ENCODE peak calls at places on chromosome 17, in seven cellular contexts. F, D, G, U, X, J and T are unnamed samples.

GRCh38 chr17:72515291-72516065 is 394.7 kb downstream of the SOX9 start:
- DNase-seq in F (peak), D (no peak), G (peak), U (no peak), X (no peak), J (peak), T (no peak)

GRCh38 chr17:36550491-36551417 is 6.0 kb downstream of the GGNBP2 start:
- DNase-seq in F (no peak), D (no peak), G (no peak), U (no peak), X (no peak), J (no peak), T (no peak)

GRCh38 chr17:48472485-48473281 is 42.7 kb upstream of the SKAP1 start:
- DNase-seq in F (no peak), D (no peak), G (no peak), U (no peak), X (peak), J (peak), T (no peak)

GRCh38 chr17:6215071-6216035 is 145.2 kb downstream of the WSCD1 start:
- DNase-seq in F (no peak), D (no peak), G (no peak), U (no peak), X (no peak), J (no peak), T (no peak)

GRCh38 chr17:74601944-74602572 is 10.0 kb upstream of the CD300LD start:
- DNase-seq in F (no peak), D (peak), G (peak), U (peak), X (no peak), J (peak), T (no peak)

GRCh38 chr17:39791296-39791992 is 53.7 kb downstream of the GRB7 start:
- DNase-seq in F (no peak), D (no peak), G (no peak), U (no peak), X (no peak), J (no peak), T (no peak)

GRCh38 chr17:19362293-19363113 is at the start of gene B9D1:
- DNase-seq in F (peak), D (peak), G (peak), U (peak), X (peak), J (peak), T (peak)

GRCh38 chr17:64638552-64639198 is 23.4 kb downstream of the SMURF2 start:
- DNase-seq in F (no peak), D (no peak), G (no peak), U (no peak), X (no peak), J (peak), T (no peak)

GRCh38 chr17:17567114-17567513 is 24.4 kb downstream of the PEMT start:
- DNase-seq in F (no peak), D (no peak), G (no peak), U (no peak), X (no peak), J (no peak), T (no peak)

GRCh38 chr17:7281953-7282751 is 634 bp downstream of the SLC2A4 start:
- DNase-seq in F (no peak), D (no peak), G (no peak), U (no peak), X (no peak), J (no peak), T (no peak)

GRCh38 chr17:17227608-17228520 is 9.1 kb downstream of the FLCN start:
- DNase-seq in F (no peak), D (peak), G (no peak), U (no peak), X (no peak), J (no peak), T (peak)

GRCh38 chr17:6660765-6661463 is 9.4 kb downstream of the C17orf100 start:
- DNase-seq in F (no peak), D (no peak), G (no peak), U (no peak), X (no peak), J (no peak), T (no peak)

GRCh38 chr17:18100616-18101015 is 7.9 kb upstream of the MYO15A start:
- DNase-seq in F (no peak), D (no peak), G (no peak), U (no peak), X (no peak), J (no peak), T (peak)

GRCh38 chr17:2218426-2218825 is 85.2 kb downstream of the SMG6 start:
- DNase-seq in F (no peak), D (no peak), G (no peak), U (no peak), X (peak), J (no peak), T (no peak)

GRCh38 chr17:73841431-73842060 is 197.3 kb upstream of the SDK2 start:
- DNase-seq in F (no peak), D (peak), G (peak), U (peak), X (no peak), J (peak), T (no peak)

GRCh38 chr17:79702071-79702470 is 28.7 kb upstream of the ENPP7 start:
- DNase-seq in F (no peak), D (peak), G (no peak), U (no peak), X (no peak), J (no peak), T (no peak)

GRCh38 chr17:40060887-40061480 is 1.8 kb upstream of the THRA start:
- DNase-seq in F (no peak), D (no peak), G (no peak), U (no peak), X (no peak), J (no peak), T (no peak)

GRCh38 chr17:79810138-79811027 is 13.5 kb upstream of the CBX8 start:
- DNase-seq in F (peak), D (peak), G (peak), U (peak), X (peak), J (peak), T (peak)

GRCh38 chr17:72421128-72422092 is 300.6 kb downstream of the SOX9 start:
- DNase-seq in F (peak), D (peak), G (peak), U (peak), X (peak), J (peak), T (no peak)

GRCh38 chr17:58189436-58190146 is 2.9 kb upstream of the EPX start:
- DNase-seq in F (no peak), D (peak), G (peak), U (no peak), X (peak), J (peak), T (no peak)

GRCh38 chr17:7774037-7774659 is 56.6 kb downstream of the DNAH2 start:
- DNase-seq in F (no peak), D (no peak), G (peak), U (no peak), X (peak), J (peak), T (peak)

GRCh38 chr17:48634446-48635208 is 8.5 kb upstream of the HOXB9 start:
- DNase-seq in F (no peak), D (no peak), G (no peak), U (peak), X (no peak), J (no peak), T (no peak)

GRCh38 chr17:67879662-67880061 is 54.4 kb downstream of the BPTF start:
- DNase-seq in F (no peak), D (peak), G (no peak), U (no peak), X (no peak), J (no peak), T (no peak)

GRCh38 chr17:70313450-70313849 is 144.1 kb downstream of the KCNJ2 start:
- DNase-seq in F (no peak), D (no peak), G (peak), U (no peak), X (no peak), J (peak), T (no peak)

GRCh38 chr17:34386925-34387550 is 24.0 kb upstream of the CCL1 start:
- DNase-seq in F (no peak), D (no peak), G (peak), U (no peak), X (no peak), J (peak), T (no peak)

GRCh38 chr17:64781394-64781793 is 119.3 kb upstream of the SMURF2 start:
- DNase-seq in F (no peak), D (no peak), G (no peak), U (peak), X (peak), J (peak), T (peak)

GRCh38 chr17:38428643-38429371 is 543 bp downstream of the ARHGAP23 start:
- DNase-seq in F (peak), D (no peak), G (peak), U (peak), X (no peak), J (peak), T (peak)

GRCh38 chr17:1916339-1916738 is 86.5 kb downstream of the RPA1 start:
- DNase-seq in F (no peak), D (no peak), G (no peak), U (no peak), X (no peak), J (no peak), T (peak)

GRCh38 chr17:66330646-66331037 is 28.2 kb downstream of the PRKCA start:
- DNase-seq in F (no peak), D (peak), G (no peak), U (no peak), X (no peak), J (no peak), T (no peak)

GRCh38 chr17:20926532-20926931 is 116.3 kb downstream of the USP22 start:
- DNase-seq in F (no peak), D (no peak), G (peak), U (no peak), X (peak), J (peak), T (no peak)

GRCh38 chr17:49120166-49120565 is 12.4 kb upstream of the B4GALNT2 start:
- DNase-seq in F (no peak), D (no peak), G (no peak), U (peak), X (no peak), J (no peak), T (no peak)

GRCh38 chr17:47145351-47145750 is 43.7 kb downstream of the CDC27 start:
- DNase-seq in F (no peak), D (no peak), G (no peak), U (no peak), X (no peak), J (no peak), T (no peak)

GRCh38 chr17:42136654-42137051 is 14.0 kb downstream of the HSPB9 start:
- DNase-seq in F (no peak), D (no peak), G (no peak), U (no peak), X (no peak), J (no peak), T (no peak)

GRCh38 chr17:35162755-35163154 is 15.1 kb downstream of the UNC45B start:
- DNase-seq in F (no peak), D (no peak), G (no peak), U (no peak), X (no peak), J (no peak), T (no peak)

GRCh38 chr17:48074322-48075054 is 26.3 kb downstream of the NFE2L1 start:
- DNase-seq in F (peak), D (peak), G (peak), U (peak), X (peak), J (peak), T (peak)

GRCh38 chr17:48012151-48012520 is 25.5 kb downstream of the COPZ2 start:
- DNase-seq in F (peak), D (peak), G (no peak), U (peak), X (no peak), J (peak), T (no peak)

GRCh38 chr17:46038414-46038813 is 39.4 kb downstream of the STH start:
- DNase-seq in F (no peak), D (no peak), G (no peak), U (no peak), X (peak), J (no peak), T (no peak)

GRCh38 chr17:12959441-12959840 is 58.4 kb downstream of the ELAC2 start:
- DNase-seq in F (no peak), D (no peak), G (peak), U (no peak), X (no peak), J (peak), T (no peak)

GRCh38 chr17:76557368-76558209 is 17.7 kb downstream of the PRCD start:
- DNase-seq in F (peak), D (peak), G (peak), U (peak), X (peak), J (peak), T (peak)
- TF ChIP-seq CTCF in F (no peak), D (peak), G (peak), U (peak), X (peak), J (peak), T (peak)

DNA sequence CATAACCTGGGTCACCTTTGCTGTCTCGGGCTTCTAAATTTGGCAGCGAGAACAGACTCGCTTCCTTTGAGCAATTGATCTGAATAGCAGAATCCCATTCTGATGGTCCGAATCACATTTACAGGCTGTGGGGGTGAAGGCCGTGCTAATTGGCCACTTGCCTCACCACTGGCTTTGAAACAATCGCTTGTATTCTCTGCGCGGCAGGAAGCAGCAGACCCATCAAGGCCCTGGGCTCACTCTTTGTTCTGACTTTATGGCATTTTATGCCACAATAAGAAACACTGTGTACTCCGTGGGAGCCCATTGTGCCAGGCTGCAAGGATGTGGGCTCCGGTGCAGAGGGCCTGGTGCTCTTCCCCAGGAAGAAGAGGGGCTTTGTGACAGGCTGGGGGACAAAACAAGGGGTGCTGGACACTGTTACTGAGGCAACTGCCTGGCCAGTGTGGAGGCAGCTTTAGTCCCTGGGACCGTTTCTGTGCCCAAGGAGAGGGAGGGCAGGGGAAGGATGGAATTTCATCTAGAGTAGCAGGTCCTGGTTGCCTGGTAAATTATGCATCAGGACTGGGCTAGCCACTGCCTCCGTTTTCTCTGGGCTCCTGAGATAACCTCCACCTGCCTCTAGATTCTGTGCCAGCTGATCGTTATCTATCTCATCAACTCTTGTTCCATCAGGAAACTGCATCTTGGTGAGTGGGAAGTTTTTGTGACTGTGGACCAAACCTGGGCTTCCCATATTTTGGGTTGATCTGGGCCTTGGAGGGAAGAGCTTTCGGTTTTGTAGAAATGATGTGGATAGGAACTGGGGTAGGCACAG is 78.5 kb downstream of the MRC2 start:
- DNase-seq in F (no peak), D (no peak), G (no peak), U (no peak), X (peak), J (peak), T (peak)
- H3K4me3 ChIP-seq in F (no peak), D (no peak), G (no peak), U (no peak), X (peak), J (peak), T (no peak)

DNA sequence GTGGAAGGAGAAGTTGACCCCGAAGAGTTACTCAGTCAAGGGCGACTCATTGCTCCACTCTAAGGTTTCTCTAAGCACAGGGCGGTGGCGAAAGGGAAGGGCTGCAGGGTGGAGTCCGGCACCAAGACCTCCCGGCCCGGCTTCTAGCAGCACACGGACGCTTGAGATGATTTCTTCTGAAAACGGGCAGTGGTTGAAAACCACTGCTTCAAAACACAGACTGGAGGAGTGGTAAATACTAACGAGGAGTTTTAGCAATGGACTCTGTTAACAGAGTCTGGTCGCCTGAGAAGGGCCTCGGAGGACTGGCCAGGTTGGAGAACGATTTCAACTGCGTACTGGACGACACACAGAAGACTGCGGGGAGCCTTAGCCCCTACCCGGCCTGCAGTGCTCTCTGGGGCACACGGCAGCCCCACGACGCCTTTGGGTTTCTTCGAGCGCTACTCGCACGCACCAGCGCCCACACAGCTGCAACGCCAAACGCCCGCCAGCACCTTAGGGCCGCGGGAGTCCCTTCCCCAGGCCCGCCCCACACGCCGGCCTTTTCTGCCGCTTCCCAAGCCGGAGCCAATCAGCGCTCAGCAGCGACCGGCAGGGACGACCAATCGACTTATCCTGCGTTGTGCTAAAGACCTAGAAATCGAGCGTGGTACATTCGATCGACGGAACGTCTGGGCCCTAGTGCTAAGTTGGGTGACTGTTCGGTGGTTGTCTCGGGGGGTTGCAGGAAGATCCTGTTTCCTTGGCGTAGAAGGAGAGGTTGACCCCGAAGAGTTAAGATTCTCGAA is 14.4 kb upstream of the CA4 start:
- DNase-seq in F (peak), D (peak), G (peak), U (peak), X (peak), J (peak), T (peak)
- H3K27ac ChIP-seq in F (peak), D (peak), G (peak), U (peak), X (no peak), J (peak), T (no peak)

GRCh38 chr17:44636562-44636961 is 19.7 kb upstream of the MEIOC start:
- DNase-seq in F (no peak), D (peak), G (peak), U (no peak), X (peak), J (peak), T (no peak)
- TF ChIP-seq CTCF in F (no peak), D (peak), G (peak), U (peak), X (peak), J (peak), T (peak)

DNA sequence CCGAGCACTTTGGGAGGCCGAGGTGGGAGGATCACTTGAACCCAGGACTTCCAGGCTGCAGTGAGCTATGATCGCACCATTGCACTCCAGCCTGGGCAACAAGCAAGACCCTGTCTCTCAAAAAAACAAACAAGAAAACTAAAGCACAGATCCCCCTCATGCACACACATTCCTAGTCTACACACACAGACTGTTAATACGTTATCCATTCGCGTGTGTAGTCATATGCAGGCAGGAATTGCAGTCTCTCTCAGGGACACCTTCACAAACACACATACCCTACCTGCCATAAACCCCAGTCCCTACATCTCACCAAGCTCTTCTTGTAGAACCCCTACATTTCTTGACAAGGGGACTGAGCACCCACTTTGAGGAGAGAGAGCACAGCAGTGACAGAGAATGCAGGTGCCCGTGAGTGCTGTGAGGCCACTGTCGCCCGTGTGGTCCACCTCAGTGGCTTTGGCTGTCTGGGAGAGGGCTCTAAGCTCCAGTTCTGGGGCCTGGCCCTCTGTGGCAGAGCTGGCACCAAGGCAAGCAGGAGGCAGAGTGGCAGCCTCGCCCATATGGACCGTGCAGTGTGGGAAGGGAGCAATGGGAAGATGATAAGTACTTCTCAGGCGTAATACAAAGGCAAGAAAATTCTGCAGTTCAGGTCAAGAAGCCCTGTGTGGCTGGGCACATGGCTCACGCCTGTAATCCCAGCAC is 59.0 kb upstream of the RPH3AL start:
- DNase-seq in F (no peak), D (no peak), G (no peak), U (no peak), X (no peak), J (no peak), T (no peak)
- H3K4me3 ChIP-seq in F (no peak), D (peak), G (no peak), U (no peak), X (peak), J (peak), T (no peak)

GRCh38 chr17:29216181-29216580 is 30.5 kb upstream of the CRYBA1 start:
- DNase-seq in F (no peak), D (no peak), G (no peak), U (no peak), X (no peak), J (no peak), T (no peak)
- H3K27ac ChIP-seq in F (no peak), D (no peak), G (no peak), U (no peak), X (no peak), J (no peak), T (no peak)

GRCh38 chr17:82403662-82404660 is 14.2 kb upstream of the HEXD start:
- DNase-seq in F (no peak), D (no peak), G (no peak), U (no peak), X (no peak), J (no peak), T (no peak)

GRCh38 chr17:82405051-82405450 is 13.1 kb upstream of the HEXD start:
- DNase-seq in F (no peak), D (no peak), G (no peak), U (no peak), X (no peak), J (no peak), T (no peak)

GRCh38 chr17:82400206-82400605 is 17.9 kb upstream of the HEXD start:
- DNase-seq in F (no peak), D (no peak), G (peak), U (no peak), X (no peak), J (peak), T (no peak)

GRCh38 chr17:82400830-82401229 is 17.3 kb upstream of the HEXD start:
- DNase-seq in F (no peak), D (no peak), G (no peak), U (peak), X (no peak), J (no peak), T (peak)

GRCh38 chr17:82402865-82403264 is 15.3 kb upstream of the HEXD start:
- DNase-seq in F (no peak), D (no peak), G (no peak), U (no peak), X (no peak), J (no peak), T (no peak)
- TF ChIP-seq CTCF in F (no peak), D (no peak), G (no peak), U (no peak), X (no peak), J (no peak), T (no peak)

DNA sequence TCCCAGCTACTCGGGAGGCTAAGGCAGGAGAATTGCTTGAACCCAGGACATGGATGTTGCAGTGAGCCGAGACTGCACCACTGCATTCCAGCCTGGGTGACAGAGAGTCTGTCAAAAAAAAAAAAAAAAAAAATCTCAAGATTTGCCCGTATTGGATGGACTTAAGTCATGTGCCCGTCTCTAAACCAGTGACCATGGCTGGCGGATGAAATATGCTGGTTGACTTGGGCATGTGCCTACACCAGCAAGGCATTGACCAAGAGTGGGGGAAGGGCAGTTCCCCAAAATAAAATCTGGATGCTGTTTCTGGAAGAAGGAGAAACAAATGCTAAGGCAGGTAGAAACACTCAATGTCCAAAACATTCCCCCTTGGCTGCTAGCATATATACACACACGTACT is 21.5 kb upstream of the COL1A1 start:
- DNase-seq in F (no peak), D (no peak), G (no peak), U (no peak), X (peak), J (no peak), T (no peak)
- H3K4me3 ChIP-seq in F (no peak), D (no peak), G (no peak), U (no peak), X (no peak), J (no peak), T (no peak)